ENCODE peak calls at places on chromosomes 11 and 22, in four cellular contexts. One of them, this sample, is unnamed.
A peak's percentile ranks its signal among the peaks of the same experiment; 100 is the strongest.

GRCh38 chr11:60984616-60985015 is 13.1 kb downstream of the CD6 start:
- DNase-seq in endothelial cell: no peak
- DNase-seq in NCI-H460: no peak
- DNase-seq in central memory CD4-positive, alpha-beta T cell: no peak
- DNase-seq in this sample: no peak

GRCh38 chr11:59573216-59573615 is 42.4 kb downstream of the OSBP start:
- DNase-seq in endothelial cell: no peak
- DNase-seq in NCI-H460: no peak
- DNase-seq in central memory CD4-positive, alpha-beta T cell: no peak
- DNase-seq in this sample: no peak

GRCh38 chr11:117822031-117822521 is 2.5 kb downstream of the FXYD2 start:
- DNase-seq in endothelial cell: peak; percentile 56
- DNase-seq in NCI-H460: peak; percentile 12
- DNase-seq in central memory CD4-positive, alpha-beta T cell: peak; percentile 30
- DNase-seq in this sample: peak; percentile 43

GRCh38 chr11:14907411-14908213 is 15.6 kb upstream of the CYP2R1 start:
- DNase-seq in endothelial cell: peak; percentile 85
- DNase-seq in NCI-H460: peak; percentile 49
- DNase-seq in central memory CD4-positive, alpha-beta T cell: peak; percentile 71
- DNase-seq in this sample: peak; percentile 81

GRCh38 chr22:41274856-41275255 is 11.1 kb downstream of the RANGAP1 start:
- DNase-seq in endothelial cell: no peak
- DNase-seq in NCI-H460: no peak
- DNase-seq in central memory CD4-positive, alpha-beta T cell: no peak
- DNase-seq in this sample: no peak

GRCh38 chr11:19918302-19919049 is 205.8 kb downstream of the NAV2 start:
- DNase-seq in endothelial cell: no peak
- DNase-seq in NCI-H460: no peak
- DNase-seq in central memory CD4-positive, alpha-beta T cell: no peak
- DNase-seq in this sample: no peak

GRCh38 chr11:61969838-61970452 is 2.5 kb upstream of the FTH1 start:
- DNase-seq in endothelial cell: no peak
- DNase-seq in NCI-H460: peak; percentile 64
- DNase-seq in central memory CD4-positive, alpha-beta T cell: no peak
- DNase-seq in this sample: no peak

GRCh38 chr11:64760759-64761417 is 1.1 kb upstream of the PYGM start:
- DNase-seq in endothelial cell: no peak
- DNase-seq in NCI-H460: no peak
- DNase-seq in central memory CD4-positive, alpha-beta T cell: no peak
- DNase-seq in this sample: no peak

GRCh38 chr22:19800761-19801244 is 40.2 kb downstream of the TBX1 start:
- DNase-seq in endothelial cell: peak; percentile 70
- DNase-seq in NCI-H460: no peak
- DNase-seq in central memory CD4-positive, alpha-beta T cell: no peak
- DNase-seq in this sample: no peak

GRCh38 chr11:118353084-118353710 is 6.2 kb upstream of the UBE4A start:
- DNase-seq in endothelial cell: no peak
- DNase-seq in NCI-H460: no peak
- DNase-seq in central memory CD4-positive, alpha-beta T cell: peak; percentile 58
- DNase-seq in this sample: no peak

GRCh38 chr11:61871158-61871597 is 20.2 kb downstream of the FADS3 start:
- DNase-seq in endothelial cell: peak; percentile 91
- DNase-seq in NCI-H460: peak; percentile 63
- DNase-seq in central memory CD4-positive, alpha-beta T cell: peak; percentile 45
- DNase-seq in this sample: peak; percentile 64

GRCh38 chr11:5737091-5737490 is 843 bp downstream of the OR56B1 start:
- DNase-seq in endothelial cell: no peak
- DNase-seq in NCI-H460: no peak
- DNase-seq in central memory CD4-positive, alpha-beta T cell: no peak
- DNase-seq in this sample: no peak

GRCh38 chr22:50672041-50672440 is 582 bp upstream of the SHANK3 start:
- DNase-seq in endothelial cell: no peak
- DNase-seq in NCI-H460: no peak
- DNase-seq in central memory CD4-positive, alpha-beta T cell: no peak
- DNase-seq in this sample: no peak

GRCh38 chr11:123063396-123064267 is 1.7 kb upstream of the HSPA8 start:
- DNase-seq in endothelial cell: peak; percentile 20
- DNase-seq in NCI-H460: peak; percentile 51
- DNase-seq in central memory CD4-positive, alpha-beta T cell: peak; percentile 52
- DNase-seq in this sample: peak; percentile 63

This sample was measured in CD4-positive, alpha-beta memory T cell.